ENCODE peak calls at places on chromosomes 1 and 21, in eight cellular contexts. Y is psoas muscle; M is BE2C; P is uterus; S is lower lobe of right lung; B is CD8-positive, alpha-beta memory T cell; J is SJCRH30; X is fibroblast of lung. D is an unnamed sample.

GRCh38 chr1:47568763-47569162 is 130.9 kb downstream of the FOXD2 start:
- DNase-seq in M (no peak), X (no peak), B (no peak), J (peak; percentile 92), S (no peak), Y (no peak), P (no peak), D (no peak)

GRCh38 chr1:44619261-44619900 is 54.9 kb downstream of the TMEM53 start:
- DNase-seq in P (peak; percentile 78), Y (peak; percentile 28), J (peak; percentile 53), S (no peak), B (no peak), M (no peak), X (peak; percentile 22), D (no peak)

GRCh38 chr1:148374101-148374500 is 109.0 kb downstream of the PPIAL4G start:
- DNase-seq in S (no peak), B (no peak), Y (no peak), P (no peak), M (no peak), J (no peak), X (no peak), D (no peak)

GRCh38 chr1:60103186-60103585 is 29.6 kb upstream of the C1orf87 start:
- DNase-seq in B (no peak), P (no peak), J (no peak), S (no peak), M (no peak), Y (no peak), X (no peak), D (no peak)

GRCh38 chr1:155000475-155000724 is 2.2 kb upstream of the ZBTB7B start:
- DNase-seq in P (no peak), J (peak; percentile 22), S (peak; percentile 66), B (no peak), M (peak; percentile 43), X (no peak), Y (no peak), D (no peak)

GRCh38 chr1:65467536-65467935 is 47.1 kb downstream of the LEPR start:
- DNase-seq in P (no peak), M (no peak), S (no peak), J (no peak), B (no peak), Y (no peak), X (peak; percentile 67), D (no peak)

GRCh38 chr1:183126000-183126366 is 60.1 kb upstream of the LAMC2 start:
- DNase-seq in X (no peak), M (no peak), J (no peak), B (no peak), Y (no peak), S (no peak), P (no peak), D (no peak)

GRCh38 chr1:162285149-162285561 is 91.5 kb downstream of the SPATA46 start:
- DNase-seq in M (no peak), J (no peak), Y (no peak), X (no peak), S (peak; percentile 74), P (no peak), B (no peak), D (peak; percentile 28)

GRCh38 chr1:65104854-65105540 is 43.0 kb upstream of the AK4 start:
- DNase-seq in P (no peak), Y (no peak), M (no peak), X (no peak), B (no peak), S (no peak), J (no peak), D (no peak)

GRCh38 chr1:156860639-156861423 is at the start of gene NTRK1:
- DNase-seq in B (peak; percentile 51), P (peak; percentile 36), Y (no peak), S (no peak), M (peak; percentile 87), X (peak; percentile 15), J (peak; percentile 69), D (peak; percentile 31)

GRCh38 chr1:201488817-201489581 is 17.9 kb downstream of the CSRP1 start:
- DNase-seq in M (no peak), B (no peak), P (peak; percentile 82), X (peak; percentile 97), S (peak; percentile 75), J (peak; percentile 72), Y (peak; percentile 80), D (peak; percentile 48)

GRCh38 chr1:20168547-20169491 is 17.1 kb upstream of the UBXN10 start:
- DNase-seq in X (no peak), M (no peak), S (no peak), J (no peak), P (no peak), B (no peak), Y (no peak), D (no peak)

GRCh38 chr1:33089457-33089856 is 8.5 kb downstream of the AZIN2 start:
- DNase-seq in S (no peak), Y (peak; percentile 83), X (no peak), M (no peak), J (no peak), P (no peak), B (no peak), D (no peak)

GRCh38 chr1:164588388-164589341 is 29.7 kb downstream of the PBX1 start:
- DNase-seq in J (peak; percentile 81), B (no peak), X (peak; percentile 94), M (peak; percentile 22), Y (peak; percentile 81), S (peak; percentile 67), P (peak; percentile 88), D (peak; percentile 81)

GRCh38 chr1:30748699-30749401 is 8.7 kb downstream of the LAPTM5 start:
- DNase-seq in J (no peak), M (no peak), X (no peak), Y (no peak), B (no peak), P (no peak), S (peak; percentile 45), D (no peak)
- H3K4me1 ChIP-seq in J (peaks cover 22% of the 10 kb centered on the region), M (no peaks in the 10 kb centered on the region), X (no peaks in the 10 kb centered on the region), Y (no peaks in the 10 kb centered on the region), B (peaks cover 98% of the 10 kb centered on the region), P (no peaks in the 10 kb centered on the region), S (peaks cover 94% of the 10 kb centered on the region), D (peaks cover 5% of the 10 kb centered on the region)

GRCh38 chr1:40017951-40018575 is 22.5 kb upstream of the CAP1 start:
- DNase-seq in P (no peak), M (no peak), J (no peak), Y (no peak), X (no peak), B (no peak), S (no peak), D (no peak)

GRCh38 chr1:40014812-40015594 is 25.5 kb upstream of the CAP1 start:
- DNase-seq in B (no peak), X (peak; percentile 78), Y (no peak), J (no peak), P (no peak), S (no peak), M (no peak), D (no peak)

GRCh38 chr1:40011198-40011597 is 29.3 kb upstream of the CAP1 start:
- DNase-seq in B (no peak), S (no peak), X (no peak), J (no peak), Y (no peak), M (no peak), P (no peak), D (no peak)

GRCh38 chr1:40014253-40014706 is 26.2 kb upstream of the CAP1 start:
- DNase-seq in J (no peak), B (peak; percentile 30), X (no peak), M (no peak), Y (no peak), S (no peak), P (no peak), D (no peak)
- H3K36me3 ChIP-seq in J (no peaks in the 10 kb centered on the region), B (no peaks in the 10 kb centered on the region), X (no peaks in the 10 kb centered on the region), M (no peaks in the 10 kb centered on the region), Y (no peaks in the 10 kb centered on the region), S (no peaks in the 10 kb centered on the region), P (no peaks in the 10 kb centered on the region), D (no peaks in the 10 kb centered on the region)

DNA sequence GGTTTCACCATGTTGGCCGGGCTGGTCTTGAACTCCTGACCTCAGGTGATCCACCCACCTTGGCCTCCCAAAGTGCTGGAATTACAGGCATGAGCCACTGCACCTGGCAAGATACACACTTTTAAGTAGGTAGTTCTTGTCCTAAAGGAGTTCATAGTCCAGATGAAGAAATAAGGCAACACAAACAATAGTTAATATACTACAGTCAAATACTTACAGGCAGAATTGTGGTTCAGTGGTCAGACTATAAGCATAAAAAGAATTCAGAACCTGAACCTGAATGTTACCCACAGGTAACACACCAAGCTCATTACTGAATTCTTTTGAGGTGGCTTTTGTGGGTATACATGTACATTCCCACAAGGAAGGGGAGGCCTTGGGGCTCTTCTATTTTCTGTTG is 1.8 kb downstream of the SDHB start:
- DNase-seq in X (no peak), M (no peak), S (no peak), B (no peak), Y (no peak), J (no peak), P (no peak), D (no peak)
- H3K4me3 ChIP-seq in X (no peak overlapping the region), M (no peak overlapping the region), S (no peak overlapping the region), B (no peak overlapping the region), Y (peak overlapping the region; percentile 93), J (no peak overlapping the region), P (no peak overlapping the region), D (peak overlapping the region; percentile 85)

DNA sequence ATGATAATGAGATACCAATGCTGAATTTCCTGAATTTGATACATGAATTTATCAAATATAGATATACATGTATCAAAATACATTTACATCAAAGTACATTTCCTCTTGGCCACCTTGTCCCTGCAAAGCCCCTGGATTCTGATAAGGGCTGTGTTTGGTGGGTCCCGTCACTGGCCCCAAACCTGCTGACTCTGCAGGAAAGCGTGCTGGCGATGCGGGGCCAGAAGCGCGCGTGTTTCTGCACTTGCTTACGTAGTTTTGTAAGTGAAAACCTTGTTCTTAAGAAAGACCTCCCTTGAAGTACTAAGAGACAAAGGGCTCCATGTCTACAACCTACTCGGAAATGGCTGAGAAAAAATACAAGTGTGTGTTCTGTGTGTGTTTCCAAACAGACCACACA is 11.0 kb downstream of the ITGB2 start:
- DNase-seq in P (no peak), J (no peak), M (no peak), S (no peak), Y (no peak), X (no peak), B (no peak), D (no peak)
- H3K4me1 ChIP-seq in P (no peaks in the 10 kb centered on the region), J (peaks cover 56% of the 10 kb centered on the region), M (no peaks in the 10 kb centered on the region), S (peaks cover 76% of the 10 kb centered on the region), Y (peaks cover 9% of the 10 kb centered on the region), X (no peaks in the 10 kb centered on the region), B (peaks cover 83% of the 10 kb centered on the region), D (peaks cover 24% of the 10 kb centered on the region)

GRCh38 chr1:179127163-179127895 is 45.5 kb downstream of the TOR3A start:
- DNase-seq in M (no peak), J (no peak), X (peak; percentile 39), P (no peak), S (no peak), Y (no peak), B (no peak), D (no peak)
- H3K36me3 ChIP-seq in M (peaks cover 18% of the 10 kb centered on the region), J (peaks cover 18% of the 10 kb centered on the region), X (peaks cover 8% of the 10 kb centered on the region), P (no peaks in the 10 kb centered on the region), S (peaks cover 22% of the 10 kb centered on the region), Y (peaks cover 29% of the 10 kb centered on the region), B (no peaks in the 10 kb centered on the region), D (peaks cover 23% of the 10 kb centered on the region)

D was measured in left ventricle myocardium inferior.